ENCODE peak calls at places on chromosomes 4 and X, in six cellular contexts. One of them, this sample, is unnamed.

GRCh38 chr4:82431026-82431745 is 796 bp downstream of the ENOPH1 start:
- DNase-seq in lung: peak
- DNase-seq in fibroblast of lung: peak
- DNase-seq in cardiac fibroblast: peak
- DNase-seq in aorta: no peak
- DNase-seq in AG10803: peak
- DNase-seq in this sample: peak

GRCh38 chrX:129748265-129748664 is 9.5 kb downstream of the XPNPEP2 start:
- DNase-seq in fibroblast of lung: peak
- DNase-seq in cardiac fibroblast: peak
- DNase-seq in aorta: no peak
- DNase-seq in AG10803: peak
- DNase-seq in lung: no peak
- DNase-seq in this sample: no peak

GRCh38 chr4:113683143-113683542 is 78.4 kb downstream of the CAMK2D start:
- DNase-seq in aorta: no peak
- DNase-seq in cardiac fibroblast: no peak
- DNase-seq in lung: no peak
- DNase-seq in fibroblast of lung: no peak
- DNase-seq in AG10803: no peak
- DNase-seq in this sample: peak

GRCh38 chr4:112213850-112214249 is 17.7 kb upstream of the AP1AR start:
- DNase-seq in lung: no peak
- DNase-seq in aorta: no peak
- DNase-seq in fibroblast of lung: peak
- DNase-seq in AG10803: peak
- DNase-seq in cardiac fibroblast: peak
- DNase-seq in this sample: no peak

GRCh38 chr4:107999932-108000539 is 10.3 kb downstream of the HADH start:
- DNase-seq in cardiac fibroblast: peak
- DNase-seq in aorta: no peak
- DNase-seq in fibroblast of lung: no peak
- DNase-seq in lung: no peak
- DNase-seq in AG10803: no peak
- DNase-seq in this sample: no peak

GRCh38 chrX:41542151-41542935 is 95.2 kb downstream of the NYX start:
- DNase-seq in AG10803: no peak
- DNase-seq in cardiac fibroblast: no peak
- DNase-seq in lung: no peak
- DNase-seq in fibroblast of lung: peak
- DNase-seq in aorta: no peak
- DNase-seq in this sample: no peak

GRCh38 chr4:115110191-115111166 is 2.9 kb downstream of the NDST4 start:
- DNase-seq in aorta: no peak
- DNase-seq in lung: no peak
- DNase-seq in fibroblast of lung: peak
- DNase-seq in AG10803: no peak
- DNase-seq in cardiac fibroblast: peak
- DNase-seq in this sample: no peak

GRCh38 chr4:121112530-121112929 is 40.2 kb upstream of the NDNF start:
- DNase-seq in aorta: no peak
- DNase-seq in cardiac fibroblast: no peak
- DNase-seq in fibroblast of lung: no peak
- DNase-seq in AG10803: no peak
- DNase-seq in lung: no peak
- DNase-seq in this sample: no peak

GRCh38 chrX:22345884-22346283 is 73.2 kb downstream of the CBLL2 start:
- DNase-seq in fibroblast of lung: peak
- DNase-seq in AG10803: no peak
- DNase-seq in lung: no peak
- DNase-seq in aorta: no peak
- DNase-seq in cardiac fibroblast: no peak
- DNase-seq in this sample: no peak

GRCh38 chr4:123659759-123660158 is 263.2 kb downstream of the SPRY1 start:
- DNase-seq in aorta: no peak
- DNase-seq in AG10803: no peak
- DNase-seq in cardiac fibroblast: peak
- DNase-seq in lung: no peak
- DNase-seq in fibroblast of lung: no peak
- DNase-seq in this sample: no peak

GRCh38 chr4:10611673-10612072 is 72.9 kb downstream of the CLNK start:
- DNase-seq in aorta: no peak
- DNase-seq in cardiac fibroblast: peak
- DNase-seq in AG10803: peak
- DNase-seq in fibroblast of lung: peak
- DNase-seq in lung: no peak
- DNase-seq in this sample: no peak

GRCh38 chr4:53744446-53745160 is 153.3 kb upstream of the LNX1 start:
- DNase-seq in lung: no peak
- DNase-seq in fibroblast of lung: no peak
- DNase-seq in cardiac fibroblast: no peak
- DNase-seq in aorta: no peak
- DNase-seq in AG10803: no peak
- DNase-seq in this sample: no peak

GRCh38 chr4:53307819-53308773 is 57.8 kb downstream of the SCFD2 start:
- DNase-seq in cardiac fibroblast: no peak
- DNase-seq in fibroblast of lung: no peak
- DNase-seq in aorta: no peak
- DNase-seq in AG10803: peak
- DNase-seq in lung: no peak
- DNase-seq in this sample: no peak

GRCh38 chr4:13399257-13399656 is 84.9 kb downstream of the RAB28 start:
- DNase-seq in cardiac fibroblast: peak
- DNase-seq in aorta: no peak
- DNase-seq in fibroblast of lung: peak
- DNase-seq in AG10803: peak
- DNase-seq in lung: no peak
- DNase-seq in this sample: no peak

GRCh38 chr4:66959207-66959606 is 586.1 kb downstream of the CENPC start:
- DNase-seq in AG10803: no peak
- DNase-seq in cardiac fibroblast: no peak
- DNase-seq in aorta: no peak
- DNase-seq in lung: no peak
- DNase-seq in fibroblast of lung: no peak
- DNase-seq in this sample: no peak

GRCh38 chr4:128039568-128039967 is 21.5 kb upstream of the LARP1B start:
- DNase-seq in fibroblast of lung: no peak
- DNase-seq in cardiac fibroblast: no peak
- DNase-seq in AG10803: no peak
- DNase-seq in aorta: no peak
- DNase-seq in lung: no peak
- DNase-seq in this sample: no peak

GRCh38 chr4:78880874-78881492 is 58.3 kb downstream of the PAQR3 start:
- DNase-seq in lung: no peak
- DNase-seq in AG10803: no peak
- DNase-seq in cardiac fibroblast: no peak
- DNase-seq in aorta: no peak
- DNase-seq in fibroblast of lung: no peak
- DNase-seq in this sample: no peak

GRCh38 chr4:158016511-158016910 is 156.3 kb downstream of the GASK1B start:
- DNase-seq in AG10803: peak
- DNase-seq in lung: no peak
- DNase-seq in fibroblast of lung: peak
- DNase-seq in cardiac fibroblast: peak
- DNase-seq in aorta: no peak
- DNase-seq in this sample: no peak

GRCh38 chr4:8439914-8440490 is 521 bp downstream of the ACOX3 start:
- DNase-seq in cardiac fibroblast: peak
- DNase-seq in aorta: no peak
- DNase-seq in AG10803: peak
- DNase-seq in lung: no peak
- DNase-seq in fibroblast of lung: no peak
- DNase-seq in this sample: no peak

GRCh38 chr4:84937381-84937977 is 29.0 kb downstream of the WDFY3 start:
- DNase-seq in fibroblast of lung: no peak
- DNase-seq in lung: no peak
- DNase-seq in AG10803: no peak
- DNase-seq in cardiac fibroblast: no peak
- DNase-seq in aorta: no peak
- DNase-seq in this sample: no peak

GRCh38 chrX:15918003-15918402 is 63.4 kb upstream of the AP1S2 start:
- DNase-seq in aorta: no peak
- DNase-seq in fibroblast of lung: no peak
- DNase-seq in AG10803: no peak
- DNase-seq in lung: no peak
- DNase-seq in cardiac fibroblast: no peak
- DNase-seq in this sample: no peak

DNA sequence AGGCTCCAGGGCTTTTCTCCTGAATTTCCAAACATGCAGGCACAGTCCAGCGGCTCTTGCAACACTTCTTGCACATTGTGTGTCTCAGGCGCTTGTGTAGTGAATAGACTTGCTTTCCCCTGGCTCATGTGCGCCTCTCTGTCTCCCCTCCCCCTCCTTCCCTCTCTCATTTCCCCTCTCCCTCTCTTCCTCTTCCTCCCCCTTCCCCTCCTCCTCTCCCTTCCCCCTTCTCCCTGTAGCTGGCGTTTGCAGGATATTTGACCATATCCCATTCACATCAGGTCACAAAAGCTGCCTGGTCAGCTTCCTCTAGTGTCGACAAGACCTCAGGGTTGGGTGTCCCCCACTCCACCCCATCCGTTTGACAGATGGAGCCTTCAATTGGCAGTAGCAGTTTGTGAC is 2.4 kb downstream of the CHST7 start:
- DNase-seq in aorta: no peak
- DNase-seq in AG10803: peak
- DNase-seq in fibroblast of lung: peak
- DNase-seq in lung: no peak
- DNase-seq in cardiac fibroblast: peak
- DNase-seq in this sample: no peak
- H3K4me3 ChIP-seq in aorta: no peak
- H3K4me3 ChIP-seq in AG10803: peak
- H3K4me3 ChIP-seq in fibroblast of lung: peak
- H3K4me3 ChIP-seq in lung: no peak
- H3K4me3 ChIP-seq in cardiac fibroblast: peak
- H3K4me3 ChIP-seq in this sample: peak

DNA sequence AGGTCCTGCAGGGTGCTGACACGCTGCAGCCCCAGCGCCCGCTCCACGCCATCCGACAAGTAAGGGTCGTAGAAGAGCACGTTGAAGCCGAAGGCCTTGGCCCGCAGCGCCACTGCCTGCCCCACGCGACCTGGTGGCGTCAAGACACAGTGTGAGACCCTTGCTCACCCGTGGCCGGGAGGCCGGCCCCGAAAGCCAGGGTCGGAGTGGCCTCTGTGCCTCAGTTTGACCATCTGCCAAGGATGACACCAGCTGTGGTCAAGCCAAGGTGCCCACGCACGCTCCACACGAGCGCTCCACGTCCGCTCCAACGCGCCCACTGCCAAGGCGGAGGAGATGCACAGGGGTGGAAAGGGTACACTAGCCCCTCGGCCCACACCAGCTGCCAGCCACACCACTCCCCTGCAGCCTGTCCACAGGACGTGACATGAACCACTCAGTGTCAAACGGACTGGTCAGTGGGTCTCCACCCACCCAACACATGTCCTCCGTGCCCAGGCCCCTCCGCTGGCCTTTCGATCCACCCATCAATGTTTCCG is 32.8 kb downstream of the CTBP1 start:
- DNase-seq in cardiac fibroblast: no peak
- DNase-seq in aorta: no peak
- DNase-seq in fibroblast of lung: no peak
- DNase-seq in lung: no peak
- DNase-seq in AG10803: no peak
- DNase-seq in this sample: no peak
- H3K4me3 ChIP-seq in cardiac fibroblast: no peak
- H3K4me3 ChIP-seq in aorta: no peak
- H3K4me3 ChIP-seq in fibroblast of lung: no peak
- H3K4me3 ChIP-seq in lung: no peak
- H3K4me3 ChIP-seq in AG10803: no peak
- H3K4me3 ChIP-seq in this sample: peak

DNA sequence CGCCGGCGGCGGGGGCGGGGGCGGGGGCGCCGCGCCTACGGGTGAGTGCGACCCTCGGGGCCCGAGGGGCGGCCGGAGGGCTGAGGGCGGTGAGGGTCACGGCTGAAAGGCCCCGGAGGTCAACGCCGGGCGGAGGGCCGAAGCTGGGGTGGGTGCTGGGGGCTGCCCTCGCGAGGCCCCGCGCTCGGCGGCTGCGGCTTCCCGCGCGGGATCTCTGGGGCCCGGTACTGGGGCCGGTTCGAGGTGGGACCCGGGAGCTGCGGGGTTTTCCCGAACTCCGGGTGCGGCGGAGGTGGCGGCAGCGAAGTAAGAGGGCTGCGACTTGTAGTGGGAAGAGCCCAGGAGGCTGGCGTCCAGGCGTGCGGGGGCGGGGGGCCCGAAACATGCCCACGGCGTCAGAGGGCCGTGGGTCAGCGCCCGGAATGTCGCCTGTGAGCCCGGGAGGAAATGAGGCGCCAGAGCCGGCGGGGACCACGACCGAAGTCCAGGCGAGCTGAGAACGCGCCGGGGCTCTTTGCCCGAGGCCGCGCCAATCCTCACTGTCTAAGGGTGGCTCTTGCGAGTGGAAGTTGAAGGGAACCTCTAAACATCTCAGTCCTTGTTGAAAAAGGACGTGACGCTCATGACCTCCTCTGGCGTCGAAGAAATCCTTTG is 407 bp downstream of the IL13RA1 start:
- DNase-seq in lung: peak
- DNase-seq in cardiac fibroblast: peak
- DNase-seq in fibroblast of lung: peak
- DNase-seq in AG10803: peak
- DNase-seq in aorta: peak
- DNase-seq in this sample: no peak
- H3K4me3 ChIP-seq in lung: peak
- H3K4me3 ChIP-seq in cardiac fibroblast: peak
- H3K4me3 ChIP-seq in fibroblast of lung: peak
- H3K4me3 ChIP-seq in AG10803: peak
- H3K4me3 ChIP-seq in aorta: peak
- H3K4me3 ChIP-seq in this sample: no peak

DNA sequence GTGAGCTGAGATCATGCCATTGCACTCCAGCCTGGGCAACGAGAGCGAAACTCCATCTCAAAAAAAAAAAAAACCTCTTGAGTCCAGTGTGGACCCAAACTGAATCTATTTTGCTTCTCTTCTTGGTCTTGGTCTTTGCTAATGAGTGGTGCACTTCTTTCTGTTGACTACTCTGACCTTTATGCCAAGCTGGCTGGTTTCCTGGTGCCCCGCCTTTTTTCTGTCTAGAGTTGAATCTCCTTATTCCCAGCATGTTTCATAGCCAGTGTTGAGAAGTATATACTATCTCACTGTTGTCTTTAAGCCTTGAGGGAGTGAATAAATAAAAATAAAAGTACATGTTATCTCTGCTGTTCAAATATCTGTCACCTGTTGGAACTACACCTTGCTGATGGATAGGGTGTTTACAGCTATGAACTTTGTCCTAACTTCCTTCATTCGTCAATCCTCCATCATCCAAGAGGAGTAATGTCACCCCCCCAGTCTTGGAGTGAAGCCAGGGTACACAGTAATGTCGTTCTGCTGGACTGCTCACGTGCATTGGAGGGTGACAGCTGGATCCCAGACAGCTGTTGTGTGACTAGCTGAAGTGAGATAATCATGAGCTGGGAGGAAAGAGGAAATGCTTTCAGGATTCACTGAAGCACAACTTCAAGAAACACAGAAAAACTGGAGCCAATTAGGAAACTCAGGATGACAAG is 99.3 kb upstream of the PRKG2 start:
- DNase-seq in fibroblast of lung: no peak
- DNase-seq in AG10803: peak
- DNase-seq in lung: peak
- DNase-seq in cardiac fibroblast: peak
- DNase-seq in aorta: no peak
- DNase-seq in this sample: no peak
- H3K4me3 ChIP-seq in fibroblast of lung: no peak
- H3K4me3 ChIP-seq in AG10803: no peak
- H3K4me3 ChIP-seq in lung: no peak
- H3K4me3 ChIP-seq in cardiac fibroblast: no peak
- H3K4me3 ChIP-seq in aorta: no peak
- H3K4me3 ChIP-seq in this sample: no peak

GRCh38 chr4:2402053-2402452 is 16.4 kb downstream of the ZFYVE28 start:
- DNase-seq in AG10803: peak
- DNase-seq in aorta: peak
- DNase-seq in cardiac fibroblast: peak
- DNase-seq in fibroblast of lung: peak
- DNase-seq in lung: peak
- DNase-seq in this sample: peak
- H3K4me3 ChIP-seq in AG10803: peak
- H3K4me3 ChIP-seq in aorta: no peak
- H3K4me3 ChIP-seq in cardiac fibroblast: peak
- H3K4me3 ChIP-seq in fibroblast of lung: peak
- H3K4me3 ChIP-seq in lung: no peak
- H3K4me3 ChIP-seq in this sample: peak